ENCODE peak calls at places on chromosomes 1 and 21, in six cellular contexts. Z is A549, R is tibial nerve, C is fibroblast of mammary gland, I is IMR-90, T is fibroblast of lung. O is an unnamed sample.
A peak's percentile ranks its signal among the peaks of the same experiment; 100 is the strongest.

GRCh38 chr1:119742193-119742592 is 26.5 kb downstream of the HMGCS2 start:
- DNase-seq in I (peak; percentile 38), C (no peak), R (no peak), T (no peak), Z (no peak), O (peak; percentile 56)

GRCh38 chr1:217977943-217978342 is 307.1 kb upstream of the RRP15 start:
- DNase-seq in C (no peak), I (no peak), R (no peak), Z (no peak), T (no peak), O (no peak)

GRCh38 chr1:18360251-18360650 is 120.5 kb upstream of the KLHDC7A start:
- DNase-seq in I (no peak), R (no peak), C (no peak), T (no peak), Z (no peak), O (no peak)

GRCh38 chr1:153346067-153346723 is 2.4 kb downstream of the PGLYRP4 start:
- DNase-seq in R (no peak), Z (no peak), C (no peak), I (no peak), T (no peak), O (no peak)

GRCh38 chr1:218616681-218617080 is 271.5 kb downstream of the TGFB2 start:
- DNase-seq in I (peak; percentile 23), C (peak; percentile 44), T (peak; percentile 50), R (no peak), Z (no peak), O (no peak)

GRCh38 chr1:53197301-53198205 is 929 bp downstream of the CPT2 start:
- DNase-seq in R (no peak), T (no peak), C (peak; percentile 27), I (no peak), Z (no peak), O (no peak)

GRCh38 chr1:166133276-166133841 is 33.4 kb downstream of the FAM78B start:
- DNase-seq in I (no peak), R (no peak), C (peak; percentile 29), T (peak; percentile 1), Z (no peak), O (no peak)

GRCh38 chr1:31978853-31979400 is 34.7 kb upstream of the KHDRBS1 start:
- DNase-seq in Z (no peak), T (no peak), R (no peak), C (no peak), I (no peak), O (no peak)

GRCh38 chr21:26236281-26236680 is 65.7 kb upstream of the APP start:
- DNase-seq in R (no peak), I (no peak), Z (no peak), C (no peak), T (no peak), O (no peak)

GRCh38 chr1:62176597-62177312 is 17.9 kb upstream of the L1TD1 start:
- DNase-seq in I (no peak), Z (no peak), C (no peak), T (no peak), R (no peak), O (no peak)

GRCh38 chr1:31297273-31298247 is 728 bp downstream of the ZCCHC17 start:
- DNase-seq in C (peak; percentile 28), T (peak; percentile 11), R (no peak), Z (no peak), I (peak; percentile 37), O (peak; percentile 18)

GRCh38 chr21:16037386-16037785 is 307.6 kb downstream of the USP25 start:
- DNase-seq in T (no peak), I (no peak), R (no peak), Z (no peak), C (no peak), O (no peak)

GRCh38 chr1:159421821-159422220 is 10.2 kb upstream of the OR10J4 start:
- DNase-seq in T (no peak), I (no peak), Z (no peak), C (no peak), R (no peak), O (no peak)

GRCh38 chr1:111656093-111657017 is 36.8 kb downstream of the RAP1A start:
- DNase-seq in C (peak; percentile 73), I (peak; percentile 66), R (no peak), T (peak; percentile 80), Z (peak; percentile 30), O (peak; percentile 78)

GRCh38 chr1:6601049-6601864 is 1.4 kb downstream of the KLHL21 start:
- DNase-seq in I (peak; percentile 97), T (peak; percentile 96), Z (peak; percentile 77), R (peak; percentile 63), C (peak; percentile 99), O (peak; percentile 97)

GRCh38 chr1:201885531-201886075 is 3.1 kb upstream of the SHISA4 start:
- DNase-seq in Z (peak; percentile 65), R (no peak), C (peak; percentile 63), I (peak; percentile 56), T (peak; percentile 44), O (peak; percentile 76)

GRCh38 chr1:217896490-217896889 is 265.3 kb downstream of the SPATA17 start:
- DNase-seq in Z (no peak), I (no peak), C (peak; percentile 32), T (peak; percentile 35), R (no peak), O (no peak)

GRCh38 chr1:40592107-40592773 is 60.8 kb downstream of the ZNF684 start:
- DNase-seq in Z (no peak), R (no peak), C (peak; percentile 52), I (peak; percentile 17), T (peak; percentile 39), O (peak; percentile 14)

DNA sequence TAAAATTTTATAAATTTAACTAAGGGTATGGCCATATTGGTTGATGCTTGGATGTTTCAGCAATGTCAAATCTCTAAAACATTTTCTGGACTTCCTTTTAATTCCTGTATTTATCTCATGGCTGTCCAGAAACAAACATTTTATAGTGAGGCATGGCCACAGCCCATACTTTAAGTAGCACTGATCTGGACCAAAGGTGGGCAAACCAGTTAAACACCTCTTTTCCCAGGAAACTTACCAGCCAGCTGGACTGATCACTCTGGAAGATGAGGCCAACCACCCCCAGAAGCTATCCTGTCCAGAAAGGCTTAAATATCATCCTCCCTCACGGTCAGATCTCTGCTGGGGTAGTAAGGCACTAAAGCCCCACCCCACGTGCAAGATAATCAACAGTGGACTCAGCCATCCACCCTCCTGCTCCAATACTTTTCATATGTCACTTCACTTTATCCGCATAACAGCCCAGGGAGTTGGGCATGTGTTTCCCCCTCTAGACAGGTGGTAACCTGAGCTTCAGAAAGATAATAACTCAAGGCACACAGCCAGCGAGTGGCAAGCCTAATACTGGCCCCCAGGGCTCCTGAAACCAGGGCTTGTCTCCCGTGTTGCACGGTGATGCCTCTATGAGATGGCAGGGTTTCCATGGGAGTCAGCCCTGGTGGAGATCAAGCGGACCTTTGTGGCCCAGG is 120.5 kb upstream of the NGF start:
- DNase-seq in C (no peak), T (no peak), R (no peak), Z (no peak), I (no peak), O (no peak)
- H3K4me3 ChIP-seq in C (no peak overlapping the region), T (no peak overlapping the region), R (no peak overlapping the region), Z (no peak overlapping the region), I (no peak overlapping the region), O (no peak overlapping the region)

GRCh38 chr1:26864610-26865480 is 1.9 kb downstream of the SFN start:
- DNase-seq in C (peak; percentile 97), R (peak; percentile 95), I (peak; percentile 97), Z (peak; percentile 65), T (peak; percentile 96), O (peak; percentile 99)
- TF ChIP-seq CTCF in C (no peak), R (no peak), I (no peak), Z (no peak), T (no peak), O (no peak)

GRCh38 chr1:24908591-24909259 is 21.4 kb downstream of the RUNX3 start:
- DNase-seq in C (no peak), R (no peak), T (no peak), I (no peak), Z (no peak), O (no peak)
- H3K4me3 ChIP-seq in C (no peak overlapping the region), R (no peak overlapping the region), T (no peak overlapping the region), I (no peak overlapping the region), Z (no peak overlapping the region), O (no peak overlapping the region)

DNA sequence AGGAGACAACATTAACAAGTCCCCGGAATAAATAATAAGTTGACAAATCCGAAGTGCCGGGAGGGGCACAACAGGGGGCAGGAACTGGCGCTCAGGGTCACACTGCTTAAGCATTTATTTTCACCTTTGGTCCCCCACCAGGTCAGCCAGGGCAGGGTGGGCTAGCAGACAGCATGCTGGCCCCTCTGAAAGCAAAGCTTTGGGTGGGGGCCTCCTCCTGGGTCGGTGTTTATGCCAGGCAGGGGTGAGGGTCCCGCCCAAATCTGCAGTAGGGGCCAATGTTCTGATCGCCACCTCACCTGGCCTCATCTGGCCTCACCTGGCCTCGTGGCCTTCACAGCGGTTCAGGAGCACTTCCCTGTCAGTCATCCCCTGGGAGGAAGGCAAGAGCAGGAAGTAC is 8.2 kb upstream of the FAM131C start:
- DNase-seq in T (no peak), Z (no peak), I (no peak), R (no peak), C (no peak), O (no peak)
- TF ChIP-seq CTCF in T (no peak), Z (no peak), I (no peak), R (no peak), C (no peak), O (no peak)

GRCh38 chr1:34792868-34793727 is at the start of gene GJA4:
- DNase-seq in Z (no peak), I (no peak), C (no peak), R (no peak), T (no peak), O (no peak)
- H3K4me3 ChIP-seq in Z (no peak within 1 kb of the TSS), I (no peak within 1 kb of the TSS), C (no peak within 1 kb of the TSS), R (peak within 1 kb of the TSS; percentile 48), T (no peak within 1 kb of the TSS), O (no peak within 1 kb of the TSS)

GRCh38 chr1:78143673-78144072 is 97.9 kb downstream of the GIPC2 start:
- DNase-seq in T (no peak), R (no peak), C (no peak), Z (no peak), I (no peak), O (no peak)

GRCh38 chr1:78141522-78142231 is 95.9 kb downstream of the GIPC2 start:
- DNase-seq in Z (no peak), R (no peak), T (no peak), C (no peak), I (no peak), O (no peak)

GRCh38 chr1:78145105-78145580 is 99.4 kb downstream of the GIPC2 start:
- DNase-seq in C (peak; percentile 88), I (peak; percentile 82), Z (peak; percentile 21), T (peak; percentile 86), R (peak; percentile 19), O (peak; percentile 69)

GRCh38 chr1:78143152-78143551 is 97.4 kb downstream of the GIPC2 start:
- DNase-seq in I (no peak), Z (no peak), C (no peak), T (no peak), R (no peak), O (no peak)

DNA sequence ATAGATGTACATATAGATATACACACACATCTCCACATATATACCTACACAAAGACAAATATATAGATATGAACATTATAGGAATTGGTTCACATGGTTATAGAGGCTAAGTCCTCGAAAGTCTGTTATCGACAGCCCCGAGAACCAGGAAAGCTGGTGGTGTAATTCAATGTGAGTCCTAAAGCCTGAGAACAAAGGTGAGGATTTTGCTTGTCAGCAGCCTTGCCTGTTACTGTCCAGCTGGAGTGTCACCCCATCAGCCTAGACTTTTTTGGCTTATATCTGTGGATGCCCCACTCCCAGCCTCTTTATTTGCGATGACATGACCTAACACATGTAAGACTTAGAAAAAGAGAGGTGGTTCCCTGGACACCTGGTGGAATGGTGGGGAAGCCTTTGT is 97.0 kb downstream of the GIPC2 start:
- DNase-seq in R (no peak), I (no peak), T (no peak), Z (no peak), C (no peak), O (no peak)
- TF ChIP-seq CTCF in R (no peak), I (no peak), T (no peak), Z (no peak), C (no peak), O (no peak)

GRCh38 chr1:10866314-10867091 is 70.1 kb upstream of the CASZ1 start:
- DNase-seq in Z (no peak), T (no peak), I (peak; percentile 48), C (peak; percentile 8), R (no peak), O (peak; percentile 12)
- H3K4me3 ChIP-seq in Z (peak overlapping the region; percentile 62), T (peak overlapping the region; percentile 33), I (peak overlapping the region; percentile 36), C (peak overlapping the region; percentile 23), R (peak overlapping the region; percentile 56), O (peak overlapping the region; percentile 41)